ENCODE peak calls at places on chromosomes 11 and 22, in six cellular contexts. J, U, Y, X, A and Q are unnamed samples. For H3K79me2 and H3K9me2, the result is how much of the 10 kb centered on the place peaks cover.

GRCh38 chr11:94536386-94536785 is 7.3 kb upstream of the FUT4 start:
- DNase-seq in J (no peak), U (no peak), Y (peak), X (no peak), A (no peak), Q (no peak)

GRCh38 chr11:13777341-13777985 is 109.0 kb downstream of the FAR1 start:
- DNase-seq in J (no peak), U (no peak), Y (no peak), X (no peak), A (no peak), Q (no peak)

GRCh38 chr11:34928268-34928959 is 12.0 kb downstream of the PDHX start:
- DNase-seq in J (no peak), U (no peak), Y (no peak), X (no peak), A (no peak), Q (no peak)

GRCh38 chr11:71342951-71343827 is 90.8 kb upstream of the SHANK2 start:
- DNase-seq in J (peak), U (peak), Y (peak), X (peak), A (no peak), Q (peak)

GRCh38 chr11:27456140-27456801 is 16.3 kb downstream of the LGR4 start:
- DNase-seq in J (no peak), U (peak), Y (peak), X (no peak), A (no peak), Q (no peak)

GRCh38 chr11:112783945-112784322 is 177.3 kb upstream of the NCAM1 start:
- DNase-seq in J (no peak), U (no peak), Y (no peak), X (no peak), A (no peak), Q (no peak)

GRCh38 chr11:28491431-28491830 is 383.2 kb downstream of the METTL15 start:
- DNase-seq in J (no peak), U (no peak), Y (no peak), X (no peak), A (no peak), Q (no peak)

GRCh38 chr22:20793386-20794131 is 19.6 kb downstream of the SERPIND1 start:
- DNase-seq in J (no peak), U (peak), Y (no peak), X (no peak), A (no peak), Q (no peak)

GRCh38 chr11:76512851-76513653 is 68.2 kb downstream of the EMSY start:
- DNase-seq in J (peak), U (peak), Y (peak), X (peak), A (peak), Q (peak)

GRCh38 chr11:76279651-76280050 is 73.3 kb upstream of the WNT11 start:
- DNase-seq in J (no peak), U (no peak), Y (no peak), X (no peak), A (no peak), Q (no peak)

GRCh38 chr11:76672431-76673163 is 2.0 kb upstream of the LRRC32 start:
- DNase-seq in J (no peak), U (no peak), Y (no peak), X (no peak), A (peak), Q (peak)

GRCh38 chr11:75728992-75729391 is 11.4 kb downstream of the MOGAT2 start:
- DNase-seq in J (no peak), U (no peak), Y (no peak), X (no peak), A (no peak), Q (no peak)

GRCh38 chr22:44881624-44882023 is 128.2 kb downstream of the PHF21B start:
- DNase-seq in J (no peak), U (no peak), Y (peak), X (no peak), A (no peak), Q (no peak)

GRCh38 chr11:119025978-119026766 is 4.5 kb downstream of the SLC37A4 start:
- DNase-seq in J (no peak), U (no peak), Y (no peak), X (no peak), A (no peak), Q (no peak)

GRCh38 chr22:37472418-37473006 is 13.7 kb downstream of the MFNG start:
- DNase-seq in J (no peak), U (peak), Y (peak), X (peak), A (no peak), Q (peak)

GRCh38 chr11:126547161-126547560 is 191.7 kb downstream of the ST3GAL4 start:
- DNase-seq in J (no peak), U (peak), Y (peak), X (no peak), A (no peak), Q (no peak)

GRCh38 chr11:70331901-70332300 is 61.4 kb downstream of the PPFIA1 start:
- DNase-seq in J (no peak), U (no peak), Y (no peak), X (no peak), A (no peak), Q (no peak)

GRCh38 chr11:103007521-103007920 is 52.0 kb upstream of the MMP13 start:
- DNase-seq in J (no peak), U (peak), Y (peak), X (no peak), A (no peak), Q (no peak)

GRCh38 chr11:118971646-118972045 is at the start of gene FOXR1:
- DNase-seq in J (no peak), U (no peak), Y (no peak), X (no peak), A (no peak), Q (no peak)

GRCh38 chr11:18253222-18253621 is 4.8 kb upstream of the SAA2 start:
- DNase-seq in J (peak), U (no peak), Y (no peak), X (no peak), A (no peak), Q (no peak)

GRCh38 chr11:123603666-123604065 is 50.8 kb downstream of the SCN3B start:
- DNase-seq in J (no peak), U (no peak), Y (no peak), X (no peak), A (no peak), Q (no peak)

GRCh38 chr11:123608371-123608770 is 46.1 kb downstream of the SCN3B start:
- DNase-seq in J (no peak), U (no peak), Y (no peak), X (no peak), A (no peak), Q (no peak)

GRCh38 chr11:119702261-119702591 is 26.8 kb downstream of the NECTIN1 start:
- DNase-seq in J (no peak), U (no peak), Y (no peak), X (peak), A (no peak), Q (no peak)

GRCh38 chr11:85620243-85620642 is 6.9 kb downstream of the DLG2 start:
- DNase-seq in J (no peak), U (no peak), Y (no peak), X (no peak), A (no peak), Q (no peak)

GRCh38 chr22:36775589-36775965 is 342 bp downstream of the IFT27 start:
- DNase-seq in J (no peak), U (peak), Y (peak), X (no peak), A (peak), Q (peak)

GRCh38 chr11:60923800-60924109 is 505 bp upstream of the TMEM132A start:
- DNase-seq in J (no peak), U (no peak), Y (no peak), X (no peak), A (no peak), Q (no peak)

GRCh38 chr11:74672956-74673895 is 58.0 kb downstream of the CHRDL2 start:
- DNase-seq in J (no peak), U (peak), Y (peak), X (peak), A (no peak), Q (no peak)
- H3K9ac ChIP-seq in J (no peak), U (peak), Y (peak), X (peak), A (no peak), Q (no peak)

GRCh38 chr22:32407936-32408335 is 4.1 kb downstream of the RTCB start:
- DNase-seq in J (no peak), U (no peak), Y (no peak), X (no peak), A (no peak), Q (no peak)
- H3K79me2 ChIP-seq in J (half or more), U (half or more), Y (under half), X (half or more), A (half or more), Q (half or more)

GRCh38 chr11:132901638-132902610 is 630.4 kb downstream of the OPCML start:
- DNase-seq in J (no peak), U (peak), Y (no peak), X (no peak), A (no peak), Q (no peak)

GRCh38 chr11:132895340-132895739 is 637.0 kb downstream of the OPCML start:
- DNase-seq in J (no peak), U (peak), Y (no peak), X (no peak), A (no peak), Q (no peak)

GRCh38 chr11:132898021-132898420 is 634.3 kb downstream of the OPCML start:
- DNase-seq in J (no peak), U (no peak), Y (no peak), X (no peak), A (no peak), Q (no peak)

GRCh38 chr11:132894598-132894997 is 637.7 kb downstream of the OPCML start:
- DNase-seq in J (no peak), U (no peak), Y (no peak), X (no peak), A (no peak), Q (no peak)

GRCh38 chr11:132898676-132899075 is 633.6 kb downstream of the OPCML start:
- DNase-seq in J (no peak), U (no peak), Y (no peak), X (no peak), A (no peak), Q (no peak)
- H3K9me2 ChIP-seq in J (under half), U (under half), Y (under half), X (under half), A (under half), Q (under half)

DNA sequence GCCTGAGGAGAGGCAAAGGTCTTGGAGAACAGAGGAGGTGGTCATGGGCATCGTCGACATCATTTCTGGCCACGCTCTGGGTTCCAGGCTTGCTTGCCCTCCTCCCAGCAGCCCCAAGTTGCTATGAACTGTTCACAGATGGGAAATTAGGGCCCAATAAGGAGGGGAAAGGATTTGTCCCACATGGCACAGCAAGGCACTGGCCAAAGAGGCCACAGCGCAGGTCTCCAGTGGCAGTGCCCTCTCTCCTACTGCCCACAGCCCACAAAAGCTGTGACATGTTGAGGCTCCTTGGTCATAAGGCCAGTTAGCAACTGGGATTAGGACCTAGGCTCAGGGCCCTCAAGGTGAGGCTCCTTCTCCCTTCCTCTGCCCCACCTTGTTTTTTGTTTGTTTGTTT is 1.6 kb upstream of the PEX16 start:
- DNase-seq in J (no peak), U (no peak), Y (no peak), X (peak), A (no peak), Q (no peak)
- H3K9ac ChIP-seq in J (no peak), U (no peak), Y (no peak), X (no peak), A (no peak), Q (peak)

GRCh38 chr22:28873183-28873964 is 10.0 kb upstream of the ZNRF3 start:
- DNase-seq in J (no peak), U (no peak), Y (no peak), X (peak), A (no peak), Q (no peak)
- H3K79me2 ChIP-seq in J (under half), U (under half), Y (under half), X (under half), A (under half), Q (under half)

GRCh38 chr11:20060647-20061205 is 99.5 kb downstream of the DBX1 start:
- DNase-seq in J (no peak), U (no peak), Y (no peak), X (no peak), A (no peak), Q (no peak)
- H3K9me2 ChIP-seq in J (under half), U (under half), Y (under half), X (under half), A (under half), Q (under half)

GRCh38 chr11:117091753-117092477 is 6.3 kb downstream of the SIK3 start:
- DNase-seq in J (no peak), U (no peak), Y (no peak), X (no peak), A (no peak), Q (no peak)
- H3K9ac ChIP-seq in J (no peak), U (no peak), Y (no peak), X (no peak), A (no peak), Q (no peak)